ENCODE peak calls at places on chromosomes 12 and 14, in ten cellular contexts. K, F, H, L, Z, G, S, O, Y and D are unnamed samples.

GRCh38 chr12:47190271-47190750 is 110.6 kb upstream of the AMIGO2 start:
- DNase-seq in F (peak; percentile 80), Z (peak; percentile 87), L (peak; percentile 74), K (no peak), O (peak; percentile 8), S (peak; percentile 68), Y (no peak), H (no peak), G (no peak), D (peak; percentile 52)

GRCh38 chr12:100661300-100661951 is 87.9 kb downstream of the GAS2L3 start:
- DNase-seq in L (peak; percentile 49), Z (peak; percentile 39), G (no peak), Y (no peak), O (no peak), F (peak; percentile 38), S (peak; percentile 60), K (no peak), H (peak; percentile 27), D (peak; percentile 69)

GRCh38 chr14:75310295-75311059 is 31.8 kb downstream of the FOS start:
- DNase-seq in Z (peak; percentile 59), O (peak; percentile 51), Y (no peak), K (peak; percentile 94), G (peak; percentile 69), H (peak; percentile 93), L (peak; percentile 86), S (peak; percentile 98), F (peak; percentile 46), D (peak; percentile 94)

GRCh38 chr12:123512838-123513665 is 20.5 kb downstream of the RILPL1 start:
- DNase-seq in G (no peak), S (no peak), Y (no peak), O (no peak), L (no peak), H (peak; percentile 39), Z (peak; percentile 18), K (no peak), F (no peak), D (no peak)

GRCh38 chr12:3038166-3038565 is 39.0 kb upstream of the TSPAN9 start:
- DNase-seq in Z (no peak), Y (no peak), O (no peak), S (no peak), K (no peak), H (no peak), G (no peak), L (no peak), F (no peak), D (no peak)

GRCh38 chr14:104101086-104101621 is 15.7 kb downstream of the ASPG start:
- DNase-seq in Z (peak; percentile 34), L (no peak), K (peak; percentile 52), O (no peak), F (no peak), Y (no peak), S (no peak), G (no peak), H (no peak), D (no peak)

GRCh38 chr12:71157601-71158233 is at the start of gene TSPAN8:
- DNase-seq in Y (no peak), O (no peak), L (no peak), F (no peak), G (peak; percentile 57), S (no peak), H (no peak), K (no peak), Z (peak; percentile 14), D (no peak)

GRCh38 chr14:21309956-21310355 is 30.1 kb downstream of the RPGRIP1 start:
- DNase-seq in G (no peak), L (no peak), K (no peak), Z (no peak), Y (no peak), F (no peak), O (no peak), H (no peak), S (no peak), D (no peak)

DNA sequence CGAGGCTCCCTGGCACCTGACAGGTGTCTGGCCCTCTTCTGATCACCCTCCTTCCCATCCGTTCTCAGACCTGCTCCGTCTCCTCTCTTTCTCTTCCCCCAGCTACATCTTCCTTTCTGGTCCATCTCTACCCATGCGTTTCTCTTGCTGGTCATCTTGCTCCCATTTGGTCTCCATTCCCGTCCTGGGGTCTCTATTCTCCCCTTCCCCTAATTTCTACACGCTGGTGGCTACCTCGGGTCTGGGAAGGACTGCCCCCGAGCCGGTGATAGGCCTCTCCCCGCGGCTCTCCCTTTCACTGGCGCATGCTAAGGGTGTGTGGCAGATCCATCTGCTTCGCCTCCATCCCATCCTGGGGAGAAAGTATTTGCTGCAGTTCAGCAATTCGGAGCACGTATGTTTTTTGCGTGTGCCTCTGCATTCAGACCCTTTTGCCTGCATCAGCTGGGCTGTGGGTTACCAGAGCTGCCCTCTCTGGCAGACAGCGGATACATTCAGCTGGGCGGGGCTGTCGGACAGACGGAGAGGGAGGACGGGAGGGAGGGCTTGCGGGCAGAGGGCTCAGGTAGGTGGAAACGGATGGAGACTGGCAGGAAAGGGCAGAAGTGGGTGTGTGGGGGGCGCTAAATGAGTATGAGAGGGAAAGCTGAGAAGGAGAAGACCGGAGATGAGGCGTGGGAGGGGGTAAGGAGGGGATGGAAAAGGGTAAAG is 775 bp downstream of the CLSTN3 start:
- DNase-seq in S (peak; percentile 44), H (peak; percentile 78), F (no peak), Z (peak; percentile 43), L (peak; percentile 52), G (peak; percentile 10), K (no peak), O (no peak), Y (peak; percentile 15), D (peak; percentile 63)
- TF ChIP-seq CTCF in S (no peak), H (no peak), F (no peak), Z (no peak), L (no peak), G (no peak), K (no peak), O (no peak), Y (no peak), D (peak; percentile 15)

GRCh38 chr12:76186507-76186906 is 102.0 kb upstream of the NAP1L1 start:
- DNase-seq in S (peak; percentile 72), H (no peak), F (no peak), L (peak; percentile 64), Y (no peak), K (no peak), Z (no peak), G (no peak), O (no peak), D (peak; percentile 75)

GRCh38 chr12:76176935-76177334 is 92.5 kb upstream of the NAP1L1 start:
- DNase-seq in Z (no peak), O (peak; percentile 45), G (no peak), L (peak; percentile 52), K (no peak), S (no peak), H (no peak), F (no peak), Y (no peak), D (no peak)

GRCh38 chr12:76183459-76184186 is 99.1 kb upstream of the NAP1L1 start:
- DNase-seq in O (peak; percentile 96), S (peak; percentile 99), Z (peak; percentile 98), F (peak; percentile 97), H (no peak), L (peak; percentile 99), Y (no peak), K (no peak), G (peak; percentile 74), D (peak; percentile 98)

GRCh38 chr12:76178461-76178860 is 94.0 kb upstream of the NAP1L1 start:
- DNase-seq in G (no peak), S (no peak), Z (no peak), F (no peak), Y (no peak), H (no peak), O (no peak), K (no peak), L (no peak), D (no peak)

DNA sequence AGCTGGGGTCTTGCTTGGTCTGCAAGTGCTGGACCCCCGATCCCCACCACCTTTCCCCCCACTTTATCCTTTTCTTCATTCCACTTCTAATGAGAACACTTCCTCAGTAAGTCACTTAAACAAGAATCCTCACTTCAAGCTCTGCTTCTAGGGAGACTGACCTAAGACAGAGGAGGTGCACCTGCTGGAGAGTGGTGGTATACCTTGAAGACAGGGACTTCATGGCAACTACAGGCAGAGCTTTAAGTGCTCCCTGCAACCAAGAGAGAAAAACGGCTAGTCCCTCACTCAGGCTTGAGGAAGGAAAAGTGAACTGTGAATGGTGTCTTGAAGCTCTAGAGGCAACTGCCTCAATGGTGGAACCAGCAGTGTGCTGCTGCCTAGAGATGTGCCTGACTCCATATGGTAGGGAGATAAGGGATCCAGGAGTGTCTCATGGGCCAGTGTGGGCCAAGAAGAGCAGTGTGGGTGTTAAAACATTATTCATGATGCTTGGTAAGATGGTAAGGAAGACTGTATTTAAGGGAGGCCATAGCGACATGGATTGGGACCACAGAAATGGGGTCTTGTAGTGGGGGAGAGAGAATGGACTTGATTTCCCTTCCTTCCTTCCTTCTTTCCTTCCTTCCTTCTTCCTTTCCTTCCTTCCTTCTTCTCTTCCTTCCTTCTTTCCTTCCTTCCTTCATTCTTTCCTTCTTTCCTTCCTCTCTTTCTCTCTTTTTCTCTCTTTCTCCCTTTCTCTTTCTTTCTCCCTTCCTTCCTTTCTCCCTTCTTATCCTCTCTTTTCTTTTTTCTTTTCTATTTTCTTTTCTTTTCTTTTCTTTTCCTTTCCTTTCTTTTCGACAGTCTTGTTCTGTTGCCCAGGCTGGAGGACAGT is 96.2 kb upstream of the NAP1L1 start:
- DNase-seq in G (no peak), S (no peak), K (no peak), O (no peak), H (peak; percentile 24), Y (no peak), L (no peak), F (no peak), Z (no peak), D (no peak)
- TF ChIP-seq CTCF in G (no peak), S (no peak), K (no peak), O (no peak), H (no peak), Y (peak; percentile 19), L (no peak), F (no peak), Z (no peak), D (no peak)

GRCh38 chr12:42296503-42297109 is 29.3 kb downstream of the ZCRB1 start:
- DNase-seq in F (no peak), Z (no peak), Y (no peak), H (peak; percentile 88), L (no peak), S (peak; percentile 20), K (no peak), G (peak; percentile 52), O (no peak), D (peak; percentile 26)

GRCh38 chr12:42288544-42288943 is 37.4 kb downstream of the ZCRB1 start:
- DNase-seq in Z (no peak), O (no peak), H (no peak), F (no peak), Y (no peak), K (no peak), S (no peak), G (no peak), L (no peak), D (no peak)

GRCh38 chr12:42286741-42287140 is 39.2 kb downstream of the ZCRB1 start:
- DNase-seq in O (no peak), G (no peak), K (no peak), Y (no peak), H (no peak), L (no peak), Z (no peak), F (no peak), S (no peak), D (no peak)

GRCh38 chr12:42291680-42292079 is 34.2 kb downstream of the ZCRB1 start:
- DNase-seq in K (no peak), Z (no peak), H (no peak), L (no peak), Y (no peak), S (no peak), O (no peak), F (no peak), G (no peak), D (no peak)
- TF ChIP-seq CTCF in K (no peak), Z (no peak), H (no peak), L (no peak), Y (no peak), S (no peak), O (no peak), F (no peak), G (no peak), D (no peak)

DNA sequence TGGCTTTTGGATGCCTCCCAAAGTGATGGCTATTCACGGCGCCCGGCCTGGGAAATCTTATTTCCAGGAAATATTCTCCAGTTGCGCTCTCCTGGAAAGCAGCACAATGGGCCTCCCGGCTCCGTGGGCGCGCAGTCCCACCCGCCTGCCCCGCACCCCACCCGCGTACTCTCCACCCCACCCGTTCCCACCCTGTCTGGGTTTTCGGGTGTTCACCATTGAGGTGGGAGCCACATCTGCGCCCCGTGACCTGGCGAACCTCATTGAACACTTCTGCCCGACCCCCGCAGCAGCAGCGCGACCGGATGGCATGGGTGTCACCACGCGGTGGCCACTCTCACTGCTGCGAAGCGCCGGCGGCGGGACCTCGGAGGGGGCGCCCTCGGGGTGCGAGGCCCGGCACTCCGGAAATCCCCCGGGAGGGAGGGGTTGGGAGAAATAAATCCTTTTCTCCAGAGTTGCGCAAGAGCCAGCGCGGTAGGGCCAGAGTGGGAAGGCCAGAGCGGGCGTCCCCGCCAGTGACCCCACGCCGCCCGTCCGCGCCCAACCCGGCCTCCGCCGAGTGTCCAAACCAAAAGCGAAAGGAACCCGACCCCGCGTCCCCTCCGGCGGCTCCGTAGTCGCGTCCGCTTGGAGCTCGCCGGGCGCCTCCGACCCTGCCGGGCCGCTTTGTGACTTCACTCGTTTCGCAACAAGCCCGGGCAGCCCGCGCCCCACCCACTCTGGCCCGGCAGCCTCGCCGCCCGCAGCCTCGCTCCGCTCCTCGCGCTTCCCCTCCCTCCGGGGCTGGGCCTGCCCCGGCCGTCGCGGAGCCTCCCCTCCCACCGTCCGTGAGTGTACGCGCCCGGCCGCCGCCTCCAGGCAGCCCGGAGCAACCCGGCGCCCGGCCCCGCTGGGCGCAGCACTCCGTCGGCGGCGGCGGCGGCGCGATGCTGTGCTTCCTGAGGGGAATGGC is at the start of gene DRAM1:
- DNase-seq in K (peak; percentile 96), Y (peak; percentile 45), Z (peak; percentile 73), G (peak; percentile 88), F (peak; percentile 93), H (peak; percentile 90), L (peak; percentile 89), S (peak; percentile 93), O (peak; percentile 94), D (peak; percentile 95)
- TF ChIP-seq CTCF in K (no peak), Y (no peak), Z (peak; percentile 12), G (no peak), F (peak; percentile 13), H (no peak), L (peak; percentile 6), S (no peak), O (no peak), D (no peak)